ENCODE peak calls at places on chromosomes 5 and 9, in eight cellular contexts. I is GDM1; Z is nephron progenitor cell; S is stimulated activated CD8-positive, alpha-beta memory T cell treated with anti-CD3 and anti-CD28 coated beads, Interleukin-12 subunit alpha, Interleukin-12 subunit beta, amount 100 ng/mL, for 1 hour; H is NCI-H1436; X is cardiac muscle cell; T is stimulated activated CD4-positive, alpha-beta T cell treated with anti-CD3 and anti-CD28 coated beads, TNF-alpha, amount 100 ng/mL, for 4 hours; P is brain microvascular endothelial cell. J is an unnamed sample.

GRCh38 chr5:176693477-176693851 is 46.2 kb downstream of the TSPAN17 start:
- DNase-seq in Z (no peak), T (no peak), H (no peak), S (no peak), I (no peak), P (no peak), X (peak), J (no peak)

GRCh38 chr9:18668944-18669343 is 195.0 kb downstream of the ADAMTSL1 start:
- DNase-seq in I (no peak), S (no peak), X (no peak), Z (no peak), P (no peak), H (no peak), T (no peak), J (no peak)

GRCh38 chr5:99000221-99000620 is 71.4 kb upstream of the CHD1 start:
- DNase-seq in T (no peak), H (no peak), Z (no peak), S (no peak), X (no peak), P (no peak), I (no peak), J (no peak)

GRCh38 chr9:110320651-110321050 is 17.0 kb downstream of the TXNDC8 start:
- DNase-seq in T (no peak), H (no peak), X (peak), S (no peak), Z (no peak), I (no peak), P (no peak), J (no peak)

GRCh38 chr5:106121972-106122605 is 1548.6 kb downstream of the EFNA5 start:
- DNase-seq in X (peak), S (no peak), P (no peak), Z (peak), I (no peak), T (no peak), H (no peak), J (no peak)

GRCh38 chr5:17852701-17853100 is 218.4 kb downstream of the TAF11L14 start:
- DNase-seq in X (no peak), P (peak), T (no peak), S (no peak), H (no peak), Z (no peak), I (no peak), J (no peak)

GRCh38 chr9:135079676-135080075 is 7.8 kb upstream of the OLFM1 start:
- DNase-seq in S (no peak), I (no peak), T (no peak), H (no peak), X (no peak), Z (no peak), P (no peak), J (no peak)

GRCh38 chr9:7286101-7286500 is 513.5 kb downstream of the DMAC1 start:
- DNase-seq in T (no peak), S (no peak), H (no peak), P (no peak), I (no peak), Z (no peak), X (no peak), J (no peak)

GRCh38 chr9:29514336-29514735 is 1941.1 kb upstream of the C9orf72 start:
- DNase-seq in T (no peak), X (no peak), P (no peak), I (no peak), H (no peak), S (no peak), Z (peak), J (no peak)

GRCh38 chr9:73132034-73132776 is 19.5 kb upstream of the ANXA1 start:
- DNase-seq in S (peak), Z (peak), T (peak), P (peak), H (peak), I (peak), X (peak), J (no peak)

GRCh38 chr5:16994576-16994975 is 58.5 kb upstream of the MYO10 start:
- DNase-seq in X (no peak), P (no peak), S (no peak), I (no peak), T (no peak), Z (peak), H (no peak), J (no peak)

GRCh38 chr9:85554349-85554748 is 187.4 kb downstream of the AGTPBP1 start:
- DNase-seq in T (no peak), I (no peak), S (no peak), H (no peak), X (no peak), P (no peak), Z (no peak), J (no peak)

GRCh38 chr5:159094745-159095144 is 5.0 kb downstream of the EBF1 start:
- DNase-seq in S (peak), I (peak), H (peak), Z (peak), X (peak), P (peak), T (no peak), J (no peak)

GRCh38 chr5:92391-93220 is 638 bp downstream of the PLEKHG4B start:
- DNase-seq in T (no peak), S (no peak), P (no peak), I (no peak), X (no peak), Z (peak), H (no peak), J (no peak)

GRCh38 chr5:81553570-81554212 is 159.8 kb upstream of the ACOT12 start:
- DNase-seq in H (no peak), I (no peak), P (no peak), S (no peak), X (no peak), Z (no peak), T (no peak), J (no peak)

GRCh38 chr5:76537073-76537543 is 86.1 kb downstream of the F2RL2 start:
- DNase-seq in Z (no peak), S (no peak), H (no peak), I (no peak), X (no peak), P (no peak), T (no peak), J (no peak)

GRCh38 chr9:108836771-108837170 is 19.0 kb downstream of the ACTL7B start:
- DNase-seq in X (no peak), I (no peak), H (no peak), Z (no peak), P (no peak), S (no peak), T (no peak), J (no peak)

GRCh38 chr9:112711050-112711689 is 6.7 kb downstream of the INIP start:
- DNase-seq in I (no peak), H (peak), S (no peak), P (peak), X (peak), T (no peak), Z (no peak), J (no peak)

GRCh38 chr5:68215888-68216736 is 556 bp downstream of the PIK3R1 start:
- DNase-seq in H (peak), I (peak), T (peak), P (no peak), Z (peak), X (peak), S (peak), J (peak)

GRCh38 chr5:43785198-43785597 is 182.2 kb downstream of the NNT start:
- DNase-seq in T (no peak), Z (no peak), H (no peak), I (no peak), P (no peak), X (no peak), S (no peak), J (no peak)

GRCh38 chr5:61599370-61600140 is 267.5 kb downstream of the ZSWIM6 start:
- DNase-seq in T (no peak), P (peak), S (no peak), I (no peak), H (peak), Z (no peak), X (peak), J (no peak)

GRCh38 chr5:93069276-93069675 is 511.7 kb downstream of the NR2F1-AS1 start:
- DNase-seq in I (no peak), H (no peak), X (peak), S (no peak), P (no peak), Z (no peak), T (no peak), J (no peak)

GRCh38 chr5:71658916-71659661 is 60.0 kb upstream of the CARTPT start:
- DNase-seq in T (no peak), X (peak), Z (no peak), I (no peak), H (no peak), S (no peak), P (no peak), J (no peak)

GRCh38 chr5:1736065-1736464 is 63.6 kb downstream of the MRPL36 start:
- DNase-seq in S (no peak), H (no peak), P (no peak), Z (no peak), X (no peak), T (no peak), I (no peak), J (no peak)

GRCh38 chr5:113825143-113825542 is 311.6 kb downstream of the YTHDC2 start:
- DNase-seq in S (no peak), P (no peak), H (no peak), X (no peak), I (no peak), T (no peak), Z (no peak), J (no peak)

GRCh38 chr5:3200356-3200755 is 395.3 kb upstream of the IRX1 start:
- DNase-seq in T (no peak), H (no peak), Z (no peak), I (no peak), S (no peak), X (no peak), P (no peak), J (no peak)

GRCh38 chr9:111833941-111834340 is 39.2 kb upstream of the SHOC1 start:
- DNase-seq in I (no peak), T (no peak), X (peak), H (no peak), Z (no peak), P (peak), S (no peak), J (no peak)

GRCh38 chr5:172816887-172817418 is 17.1 kb upstream of the ERGIC1 start:
- DNase-seq in S (no peak), T (no peak), Z (no peak), I (no peak), P (peak), X (peak), H (no peak), J (no peak)

GRCh38 chr5:108381955-108382783 is at the start of gene FBXL17:
- DNase-seq in X (peak), H (peak), P (peak), S (peak), Z (peak), I (peak), T (peak), J (peak)

GRCh38 chr9:71916834-71917534 is 5.5 kb downstream of the C9orf85 start:
- DNase-seq in S (no peak), T (no peak), H (no peak), X (no peak), Z (no peak), P (no peak), I (no peak), J (no peak)

J was measured in progenitor cell of endocrine pancreas.